ENCODE peak calls at places on chromosomes 6 and 20, in seven cellular contexts. One of them, this sample, is unnamed.
A peak's percentile ranks its signal among the peaks of the same experiment; 100 is the strongest.

GRCh38 chr20:47438464-47439381 is 63.0 kb upstream of the NCOA3 start:
- DNase-seq in GM12878: peak; percentile 75
- DNase-seq in K562: peak; percentile 75
- DNase-seq in GM12892: peak; percentile 52
- DNase-seq in SK-N-SH: no peak
- DNase-seq in H1: no peak
- DNase-seq in HepG2: no peak
- DNase-seq in this sample: no peak

GRCh38 chr20:32164984-32165735 is 42.4 kb downstream of the PLAGL2 start:
- DNase-seq in GM12878: no peak
- DNase-seq in K562: no peak
- DNase-seq in GM12892: no peak
- DNase-seq in SK-N-SH: no peak
- DNase-seq in H1: no peak
- DNase-seq in HepG2: no peak
- DNase-seq in this sample: no peak

GRCh38 chr20:3590164-3590563 is 73.0 kb downstream of the GFRA4 start:
- DNase-seq in GM12878: no peak
- DNase-seq in K562: no peak
- DNase-seq in GM12892: no peak
- DNase-seq in SK-N-SH: no peak
- DNase-seq in H1: no peak
- DNase-seq in HepG2: no peak
- DNase-seq in this sample: no peak

GRCh38 chr20:36629719-36630340 is 16.2 kb downstream of the SLA2 start:
- DNase-seq in GM12878: no peak
- DNase-seq in K562: no peak
- DNase-seq in GM12892: peak; percentile 34
- DNase-seq in SK-N-SH: no peak
- DNase-seq in H1: no peak
- DNase-seq in HepG2: no peak
- DNase-seq in this sample: peak; percentile 60

GRCh38 chr6:3484240-3484639 is 27.4 kb upstream of the SLC22A23 start:
- DNase-seq in GM12878: no peak
- DNase-seq in K562: no peak
- DNase-seq in GM12892: no peak
- DNase-seq in SK-N-SH: no peak
- DNase-seq in H1: no peak
- DNase-seq in HepG2: no peak
- DNase-seq in this sample: no peak

GRCh38 chr20:17530716-17531536 is at the start of gene BFSP1:
- DNase-seq in GM12878: no peak
- DNase-seq in K562: no peak
- DNase-seq in GM12892: peak; percentile 36
- DNase-seq in SK-N-SH: peak; percentile 84
- DNase-seq in H1: peak; percentile 82
- DNase-seq in HepG2: peak; percentile 55
- DNase-seq in this sample: peak; percentile 43

GRCh38 chr20:3685341-3685740 is 3.5 kb upstream of the ADAM33 start:
- DNase-seq in GM12878: no peak
- DNase-seq in K562: no peak
- DNase-seq in GM12892: no peak
- DNase-seq in SK-N-SH: no peak
- DNase-seq in H1: no peak
- DNase-seq in HepG2: no peak
- DNase-seq in this sample: no peak

GRCh38 chr20:41476013-41476441 is 109.4 kb upstream of the EMILIN3 start:
- DNase-seq in GM12878: no peak
- DNase-seq in K562: no peak
- DNase-seq in GM12892: no peak
- DNase-seq in SK-N-SH: no peak
- DNase-seq in H1: no peak
- DNase-seq in HepG2: no peak
- DNase-seq in this sample: no peak

GRCh38 chr20:4714818-4715217 is 6.9 kb upstream of the PRND start:
- DNase-seq in GM12878: no peak
- DNase-seq in K562: no peak
- DNase-seq in GM12892: no peak
- DNase-seq in SK-N-SH: no peak
- DNase-seq in H1: no peak
- DNase-seq in HepG2: no peak
- DNase-seq in this sample: no peak

GRCh38 chr6:43733471-43734293 is 36.3 kb upstream of the VEGFA start:
- DNase-seq in GM12878: peak; percentile 56
- DNase-seq in K562: no peak
- DNase-seq in GM12892: no peak
- DNase-seq in SK-N-SH: no peak
- DNase-seq in H1: no peak
- DNase-seq in HepG2: no peak
- DNase-seq in this sample: no peak

GRCh38 chr6:13445005-13445743 is 42.2 kb downstream of the GFOD1 start:
- DNase-seq in GM12878: no peak
- DNase-seq in K562: peak; percentile 28
- DNase-seq in GM12892: no peak
- DNase-seq in SK-N-SH: peak; percentile 71
- DNase-seq in H1: no peak
- DNase-seq in HepG2: no peak
- DNase-seq in this sample: no peak

GRCh38 chr6:89999995-90000825 is 105.9 kb downstream of the GJA10 start:
- DNase-seq in GM12878: no peak
- DNase-seq in K562: no peak
- DNase-seq in GM12892: no peak
- DNase-seq in SK-N-SH: no peak
- DNase-seq in H1: no peak
- DNase-seq in HepG2: no peak
- DNase-seq in this sample: no peak

GRCh38 chr6:139743629-139744028 is 369.2 kb upstream of the CITED2 start:
- DNase-seq in GM12878: no peak
- DNase-seq in K562: no peak
- DNase-seq in GM12892: no peak
- DNase-seq in SK-N-SH: no peak
- DNase-seq in H1: no peak
- DNase-seq in HepG2: peak; percentile 64
- DNase-seq in this sample: no peak

GRCh38 chr6:163406320-163406719 is 8.2 kb upstream of the QKI start:
- DNase-seq in GM12878: no peak
- DNase-seq in K562: no peak
- DNase-seq in GM12892: no peak
- DNase-seq in SK-N-SH: no peak
- DNase-seq in H1: no peak
- DNase-seq in HepG2: no peak
- DNase-seq in this sample: no peak

GRCh38 chr6:1609662-1610496 is at the start of gene FOXC1:
- DNase-seq in GM12878: no peak
- DNase-seq in K562: no peak
- DNase-seq in GM12892: peak; percentile 84
- DNase-seq in SK-N-SH: peak; percentile 97
- DNase-seq in H1: no peak
- DNase-seq in HepG2: peak; percentile 71
- DNase-seq in this sample: peak; percentile 84

GRCh38 chr20:51570755-51571469 is 28.4 kb upstream of the NFATC2 start:
- DNase-seq in GM12878: no peak
- DNase-seq in K562: no peak
- DNase-seq in GM12892: no peak
- DNase-seq in SK-N-SH: no peak
- DNase-seq in H1: no peak
- DNase-seq in HepG2: no peak
- DNase-seq in this sample: no peak

GRCh38 chr6:21997414-21998037 is 299.3 kb downstream of the PRL start:
- DNase-seq in GM12878: no peak
- DNase-seq in K562: peak; percentile 39
- DNase-seq in GM12892: no peak
- DNase-seq in SK-N-SH: peak; percentile 39
- DNase-seq in H1: no peak
- DNase-seq in HepG2: no peak
- DNase-seq in this sample: no peak

GRCh38 chr6:15355683-15356099 is 109.8 kb downstream of the JARID2 start:
- DNase-seq in GM12878: no peak
- DNase-seq in K562: no peak
- DNase-seq in GM12892: no peak
- DNase-seq in SK-N-SH: no peak
- DNase-seq in H1: no peak
- DNase-seq in HepG2: no peak
- DNase-seq in this sample: no peak

GRCh38 chr6:35386989-35387388 is 44.6 kb downstream of the PPARD start:
- DNase-seq in GM12878: no peak
- DNase-seq in K562: no peak
- DNase-seq in GM12892: no peak
- DNase-seq in SK-N-SH: no peak
- DNase-seq in H1: no peak
- DNase-seq in HepG2: no peak
- DNase-seq in this sample: no peak

GRCh38 chr20:35985789-35986188 is 17.4 kb downstream of the CNBD2 start:
- DNase-seq in GM12878: no peak
- DNase-seq in K562: no peak
- DNase-seq in GM12892: no peak
- DNase-seq in SK-N-SH: no peak
- DNase-seq in H1: no peak
- DNase-seq in HepG2: no peak
- DNase-seq in this sample: no peak

GRCh38 chr20:43904195-43904594 is 10.5 kb upstream of the TOX2 start:
- DNase-seq in GM12878: no peak
- DNase-seq in K562: no peak
- DNase-seq in GM12892: no peak
- DNase-seq in SK-N-SH: peak; percentile 59
- DNase-seq in H1: no peak
- DNase-seq in HepG2: peak; percentile 77
- DNase-seq in this sample: no peak

GRCh38 chr6:162613310-162613709 is 114.3 kb downstream of the PRKN start:
- DNase-seq in GM12878: no peak
- DNase-seq in K562: no peak
- DNase-seq in GM12892: no peak
- DNase-seq in SK-N-SH: no peak
- DNase-seq in H1: no peak
- DNase-seq in HepG2: no peak
- DNase-seq in this sample: no peak

GRCh38 chr6:89927788-89928565 is 33.7 kb downstream of the GJA10 start:
- DNase-seq in GM12878: no peak
- DNase-seq in K562: no peak
- DNase-seq in GM12892: no peak
- DNase-seq in SK-N-SH: no peak
- DNase-seq in H1: peak; percentile 8
- DNase-seq in HepG2: no peak
- DNase-seq in this sample: no peak

GRCh38 chr6:84766118-84766683 is 1.8 kb upstream of the TBX18 start:
- DNase-seq in GM12878: no peak
- DNase-seq in K562: no peak
- DNase-seq in GM12892: no peak
- DNase-seq in SK-N-SH: no peak
- DNase-seq in H1: peak; percentile 50
- DNase-seq in HepG2: no peak
- DNase-seq in this sample: no peak

DNA sequence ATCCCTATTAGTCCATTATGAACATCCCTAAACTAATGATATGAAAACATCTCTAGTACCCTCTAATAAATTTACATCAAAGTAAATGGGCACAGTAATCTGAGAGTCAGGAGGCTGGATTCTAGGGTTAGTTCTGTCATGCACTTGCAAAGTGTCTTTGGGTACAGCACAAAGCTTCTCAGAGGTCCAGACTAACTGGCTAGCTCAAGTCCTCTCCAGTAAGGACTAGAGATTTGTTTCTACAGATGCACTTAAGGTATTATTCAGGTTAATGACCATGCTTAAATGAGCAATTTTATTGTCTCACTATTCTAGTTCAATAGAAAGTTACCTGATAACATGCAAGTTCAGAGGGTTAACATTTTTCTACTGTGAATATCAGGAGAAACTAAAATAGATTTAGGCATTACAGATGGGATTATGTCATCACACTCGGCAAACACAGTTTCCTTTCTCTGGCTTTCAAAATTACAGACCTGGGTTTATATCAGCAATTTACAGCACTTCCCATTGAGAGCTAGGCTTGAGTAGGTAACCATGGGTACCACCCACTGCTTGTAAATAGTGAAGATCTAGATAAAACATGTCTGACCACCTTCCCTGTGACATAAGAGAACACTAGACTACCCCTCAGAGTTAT is 402.9 kb upstream of the RUNX2 start:
- DNase-seq in GM12878: peak; percentile 13
- DNase-seq in K562: peak; percentile 27
- DNase-seq in GM12892: no peak
- DNase-seq in SK-N-SH: peak; percentile 27
- DNase-seq in H1: no peak
- DNase-seq in HepG2: peak; percentile 44
- DNase-seq in this sample: no peak
- TF ChIP-seq POLR2AphosphoS5 in GM12878: no peak
- TF ChIP-seq POLR2AphosphoS5 in K562: no peak
- TF ChIP-seq POLR2AphosphoS5 in GM12892: no peak
- TF ChIP-seq POLR2AphosphoS5 in SK-N-SH: no peak
- TF ChIP-seq POLR2AphosphoS5 in H1: no peak
- TF ChIP-seq POLR2AphosphoS5 in HepG2: no peak
- TF ChIP-seq POLR2AphosphoS5 in this sample: no peak

DNA sequence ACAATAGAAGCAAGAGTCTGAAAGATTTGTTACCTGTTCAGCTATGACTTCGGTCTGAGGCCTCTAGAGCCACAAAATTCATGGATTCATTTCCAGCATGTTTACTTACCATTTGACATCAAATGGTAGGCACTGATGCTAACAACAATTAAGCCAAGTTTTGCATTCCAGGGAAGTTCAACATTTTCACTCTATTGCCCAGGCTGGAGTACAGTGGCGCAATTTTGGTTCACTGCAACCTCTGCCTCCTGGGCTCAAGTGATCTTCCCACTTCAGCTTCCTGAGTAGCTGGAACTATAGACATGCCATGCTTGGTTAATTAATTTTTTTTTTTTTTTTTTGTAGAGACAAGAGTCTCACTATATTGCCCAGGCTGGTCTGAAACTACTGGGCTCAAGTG is 114.1 kb upstream of the SGK1 start:
- DNase-seq in GM12878: no peak
- DNase-seq in K562: no peak
- DNase-seq in GM12892: no peak
- DNase-seq in SK-N-SH: no peak
- DNase-seq in H1: no peak
- DNase-seq in HepG2: no peak
- DNase-seq in this sample: no peak
- TF ChIP-seq TAF1 in GM12878: no peak
- TF ChIP-seq TAF1 in K562: no peak
- TF ChIP-seq TAF1 in GM12892: no peak
- TF ChIP-seq TAF1 in SK-N-SH: no peak
- TF ChIP-seq TAF1 in H1: no peak
- TF ChIP-seq TAF1 in HepG2: no peak
- TF ChIP-seq TAF1 in this sample: no peak

GRCh38 chr6:108736832-108737231 is 111.4 kb upstream of the ARMC2 start:
- DNase-seq in GM12878: no peak
- DNase-seq in K562: peak; percentile 22
- DNase-seq in GM12892: no peak
- DNase-seq in SK-N-SH: no peak
- DNase-seq in H1: no peak
- DNase-seq in HepG2: peak; percentile 27
- DNase-seq in this sample: no peak
- TF ChIP-seq POLR2AphosphoS5 in GM12878: no peak
- TF ChIP-seq POLR2AphosphoS5 in K562: no peak
- TF ChIP-seq POLR2AphosphoS5 in GM12892: no peak
- TF ChIP-seq POLR2AphosphoS5 in SK-N-SH: no peak
- TF ChIP-seq POLR2AphosphoS5 in H1: no peak
- TF ChIP-seq POLR2AphosphoS5 in HepG2: no peak
- TF ChIP-seq POLR2AphosphoS5 in this sample: no peak

DNA sequence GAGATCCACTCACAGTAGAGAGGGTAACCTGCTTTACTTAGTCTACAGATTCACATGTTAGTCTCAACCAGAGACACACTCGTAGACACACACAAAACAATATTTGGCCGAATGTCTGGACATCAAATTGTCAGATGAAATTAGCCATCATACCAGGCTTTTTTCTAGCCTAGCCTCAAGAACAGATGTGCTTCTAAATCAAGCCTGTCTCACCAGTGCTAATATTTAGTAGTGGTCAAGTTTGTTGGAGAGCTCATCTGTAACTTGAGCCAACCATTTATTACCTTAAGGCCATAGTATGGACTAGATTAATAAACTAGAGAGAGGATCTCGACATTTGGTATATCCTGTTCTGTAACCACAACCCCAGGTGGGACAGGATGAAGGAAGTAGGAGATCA is 1118.8 kb upstream of the MAP3K7 start:
- DNase-seq in GM12878: no peak
- DNase-seq in K562: no peak
- DNase-seq in GM12892: no peak
- DNase-seq in SK-N-SH: no peak
- DNase-seq in H1: no peak
- DNase-seq in HepG2: no peak
- DNase-seq in this sample: no peak
- TF ChIP-seq TAF1 in GM12878: no peak
- TF ChIP-seq TAF1 in K562: no peak
- TF ChIP-seq TAF1 in GM12892: no peak
- TF ChIP-seq TAF1 in SK-N-SH: no peak
- TF ChIP-seq TAF1 in H1: no peak
- TF ChIP-seq TAF1 in HepG2: no peak
- TF ChIP-seq TAF1 in this sample: no peak